ENCODE peak calls at places on chromosome 10, in seven cellular contexts. One of them, this sample, is unnamed.

GRCh38 chr10:113527181-113527580 is 25.7 kb upstream of the HABP2 start:
- DNase-seq in stimulated activated naive B cell treated with anti-CD40 and anti-IgM and Interleukin-4, amounts not matched to agents 10 μg/mL and 1 μg/mL and 100 μg/mL, for 72 hours: no peak
- DNase-seq in LHCN-M2: no peak
- DNase-seq in RPMI7951: no peak
- DNase-seq in left ventricle myocardium inferior: no peak
- DNase-seq in uterus: no peak
- DNase-seq in left kidney: no peak
- DNase-seq in this sample: no peak

GRCh38 chr10:28928484-28928883 is 251.2 kb downstream of the BAMBI start:
- DNase-seq in stimulated activated naive B cell treated with anti-CD40 and anti-IgM and Interleukin-4, amounts not matched to agents 10 μg/mL and 1 μg/mL and 100 μg/mL, for 72 hours: no peak
- DNase-seq in LHCN-M2: no peak
- DNase-seq in RPMI7951: no peak
- DNase-seq in left ventricle myocardium inferior: no peak
- DNase-seq in uterus: no peak
- DNase-seq in left kidney: no peak
- DNase-seq in this sample: no peak

GRCh38 chr10:95792874-95793285 is 36.9 kb downstream of the ENTPD1 start:
- DNase-seq in stimulated activated naive B cell treated with anti-CD40 and anti-IgM and Interleukin-4, amounts not matched to agents 10 μg/mL and 1 μg/mL and 100 μg/mL, for 72 hours: no peak
- DNase-seq in LHCN-M2: peak
- DNase-seq in RPMI7951: no peak
- DNase-seq in left ventricle myocardium inferior: no peak
- DNase-seq in uterus: peak
- DNase-seq in left kidney: peak
- DNase-seq in this sample: no peak

GRCh38 chr10:36531621-36532020 is 593.8 kb upstream of the ANKRD30A start:
- DNase-seq in stimulated activated naive B cell treated with anti-CD40 and anti-IgM and Interleukin-4, amounts not matched to agents 10 μg/mL and 1 μg/mL and 100 μg/mL, for 72 hours: no peak
- DNase-seq in LHCN-M2: peak
- DNase-seq in RPMI7951: peak
- DNase-seq in left ventricle myocardium inferior: no peak
- DNase-seq in uterus: no peak
- DNase-seq in left kidney: no peak
- DNase-seq in this sample: no peak

GRCh38 chr10:63518690-63519288 is 2.4 kb upstream of the REEP3 start:
- DNase-seq in stimulated activated naive B cell treated with anti-CD40 and anti-IgM and Interleukin-4, amounts not matched to agents 10 μg/mL and 1 μg/mL and 100 μg/mL, for 72 hours: no peak
- DNase-seq in LHCN-M2: no peak
- DNase-seq in RPMI7951: no peak
- DNase-seq in left ventricle myocardium inferior: no peak
- DNase-seq in uterus: no peak
- DNase-seq in left kidney: no peak
- DNase-seq in this sample: no peak

GRCh38 chr10:20040012-20040411 is 223.8 kb downstream of the PLXDC2 start:
- DNase-seq in stimulated activated naive B cell treated with anti-CD40 and anti-IgM and Interleukin-4, amounts not matched to agents 10 μg/mL and 1 μg/mL and 100 μg/mL, for 72 hours: no peak
- DNase-seq in LHCN-M2: no peak
- DNase-seq in RPMI7951: no peak
- DNase-seq in left ventricle myocardium inferior: no peak
- DNase-seq in uterus: peak
- DNase-seq in left kidney: peak
- DNase-seq in this sample: no peak

GRCh38 chr10:126302831-126303230 is 85.4 kb downstream of the ADAM12 start:
- DNase-seq in stimulated activated naive B cell treated with anti-CD40 and anti-IgM and Interleukin-4, amounts not matched to agents 10 μg/mL and 1 μg/mL and 100 μg/mL, for 72 hours: no peak
- DNase-seq in LHCN-M2: peak
- DNase-seq in RPMI7951: peak
- DNase-seq in left ventricle myocardium inferior: no peak
- DNase-seq in uterus: no peak
- DNase-seq in left kidney: no peak
- DNase-seq in this sample: no peak

GRCh38 chr10:16529853-16530252 is 8.2 kb upstream of the C1QL3 start:
- DNase-seq in stimulated activated naive B cell treated with anti-CD40 and anti-IgM and Interleukin-4, amounts not matched to agents 10 μg/mL and 1 μg/mL and 100 μg/mL, for 72 hours: no peak
- DNase-seq in LHCN-M2: no peak
- DNase-seq in RPMI7951: no peak
- DNase-seq in left ventricle myocardium inferior: no peak
- DNase-seq in uterus: no peak
- DNase-seq in left kidney: no peak
- DNase-seq in this sample: no peak

GRCh38 chr10:44383749-44384600 is 922 bp downstream of the CXCL12 start:
- DNase-seq in stimulated activated naive B cell treated with anti-CD40 and anti-IgM and Interleukin-4, amounts not matched to agents 10 μg/mL and 1 μg/mL and 100 μg/mL, for 72 hours: no peak
- DNase-seq in LHCN-M2: peak
- DNase-seq in RPMI7951: peak
- DNase-seq in left ventricle myocardium inferior: peak
- DNase-seq in uterus: peak
- DNase-seq in left kidney: peak
- DNase-seq in this sample: no peak

This sample was measured in hypothalamus.